ENCODE peak calls at places on chromosomes 3 and 15, in seven cellular contexts. Q is RPMI8226, O is DMS 273 treated with DMSO at 0.1 percent for 48 hours, K is fibroblast of lung, G is cardiac fibroblast, T is dermis microvascular lymphatic vessel endothelial cell, E is GM20000. Z is an unnamed sample.

GRCh38 chr15:49863431-49864205 is 242.8 kb downstream of the DTWD1 start:
- DNase-seq in Q (no peak), O (no peak), K (peak), G (peak), T (no peak), E (no peak), Z (no peak)

GRCh38 chr15:92463352-92463751 is 69.7 kb downstream of the ST8SIA2 start:
- DNase-seq in Q (no peak), O (no peak), K (no peak), G (no peak), T (no peak), E (no peak), Z (no peak)

GRCh38 chr3:111763968-111764367 is 95.1 kb upstream of the PHLDB2 start:
- DNase-seq in Q (no peak), O (no peak), K (peak), G (peak), T (no peak), E (no peak), Z (no peak)

GRCh38 chr3:130093741-130094391 is 12.2 kb downstream of the ALG1L2 start:
- DNase-seq in Q (peak), O (no peak), K (no peak), G (no peak), T (no peak), E (peak), Z (no peak)

GRCh38 chr3:128489860-128490649 is 2.9 kb downstream of the GATA2 start:
- DNase-seq in Q (no peak), O (no peak), K (peak), G (peak), T (peak), E (no peak), Z (no peak)

GRCh38 chr3:53227993-53228885 is 27.6 kb downstream of the TKT start:
- DNase-seq in Q (no peak), O (no peak), K (no peak), G (no peak), T (no peak), E (no peak), Z (no peak)

GRCh38 chr3:64150527-64151238 is 74.6 kb downstream of the PRICKLE2 start:
- DNase-seq in Q (no peak), O (peak), K (peak), G (peak), T (peak), E (no peak), Z (peak)

GRCh38 chr3:173913397-173913796 is 515.9 kb downstream of the NLGN1 start:
- DNase-seq in Q (peak), O (no peak), K (peak), G (peak), T (peak), E (no peak), Z (peak)

GRCh38 chr3:98906230-98906629 is 4.7 kb upstream of the DCBLD2 start:
- DNase-seq in Q (no peak), O (no peak), K (peak), G (peak), T (no peak), E (no peak), Z (peak)

GRCh38 chr3:36707623-36708409 is 56.5 kb downstream of the DCLK3 start:
- DNase-seq in Q (no peak), O (no peak), K (peak), G (peak), T (peak), E (no peak), Z (peak)

GRCh38 chr3:153038779-153039178 is 123.2 kb upstream of the RAP2B start:
- DNase-seq in Q (no peak), O (no peak), K (peak), G (peak), T (peak), E (no peak), Z (no peak)

GRCh38 chr3:161744366-161744765 is 247.8 kb downstream of the OTOL1 start:
- DNase-seq in Q (no peak), O (no peak), K (no peak), G (no peak), T (no peak), E (no peak), Z (no peak)

GRCh38 chr15:75929799-75930565 is 26.3 kb downstream of the FBXO22 start:
- DNase-seq in Q (peak), O (no peak), K (no peak), G (no peak), T (peak), E (no peak), Z (no peak)

GRCh38 chr3:56988874-56989433 is 71.5 kb upstream of the SPATA12 start:
- DNase-seq in Q (peak), O (peak), K (peak), G (peak), T (peak), E (peak), Z (peak)

GRCh38 chr15:40197434-40197833 is 36.6 kb downstream of the BUB1B start:
- DNase-seq in Q (no peak), O (no peak), K (no peak), G (no peak), T (no peak), E (no peak), Z (no peak)

GRCh38 chr15:64050281-64051092 is 4.2 kb upstream of the DAPK2 start:
- DNase-seq in Q (no peak), O (no peak), K (no peak), G (no peak), T (no peak), E (no peak), Z (no peak)

GRCh38 chr3:180646187-180646790 is 33.0 kb downstream of the CCDC39 start:
- DNase-seq in Q (peak), O (no peak), K (no peak), G (peak), T (no peak), E (no peak), Z (no peak)

GRCh38 chr15:45205192-45205591 is 17.4 kb upstream of the SHF start:
- DNase-seq in Q (peak), O (peak), K (peak), G (peak), T (peak), E (peak), Z (peak)

GRCh38 chr3:139202226-139202958 is 141.4 kb upstream of the MRPS22 start:
- DNase-seq in Q (peak), O (peak), K (no peak), G (no peak), T (peak), E (peak), Z (no peak)

GRCh38 chr3:106119691-106120090 is 250.9 kb upstream of the CBLB start:
- DNase-seq in Q (no peak), O (no peak), K (peak), G (peak), T (no peak), E (no peak), Z (peak)

GRCh38 chr3:72848703-72849081 is 447 bp upstream of the SHQ1 start:
- DNase-seq in Q (peak), O (no peak), K (peak), G (no peak), T (peak), E (peak), Z (peak)

GRCh38 chr3:36893137-36893557 is 51.7 kb downstream of the TRANK1 start:
- DNase-seq in Q (peak), O (no peak), K (peak), G (peak), T (peak), E (peak), Z (peak)

GRCh38 chr15:83844742-83845141 is 190.8 kb downstream of the ADAMTSL3 start:
- DNase-seq in Q (no peak), O (peak), K (no peak), G (peak), T (no peak), E (no peak), Z (no peak)

GRCh38 chr3:155252021-155252420 is 41.5 kb downstream of the STRIT1 start:
- DNase-seq in Q (peak), O (no peak), K (no peak), G (no peak), T (no peak), E (no peak), Z (no peak)

Z was measured in brain microvascular endothelial cell.